ENCODE peak calls at places on chromosomes 13 and 19, in five cellular contexts. One of them, this sample, is unnamed.

GRCh38 chr13:92379371-92379770 is 847.2 kb upstream of the GPC6 start:
- DNase-seq in keratinocyte: no peak
- DNase-seq in A549: no peak
- DNase-seq in left ventricle myocardium inferior: no peak
- DNase-seq in body of pancreas: no peak
- DNase-seq in this sample: no peak

GRCh38 chr13:42812311-42812710 is 30.9 kb downstream of the FAM216B start:
- DNase-seq in left ventricle myocardium inferior: no peak
- DNase-seq in keratinocyte: no peak
- DNase-seq in A549: no peak
- DNase-seq in body of pancreas: no peak
- DNase-seq in this sample: peak; percentile 26

GRCh38 chr19:799076-799881 is 2.0 kb downstream of the PTBP1 start:
- DNase-seq in left ventricle myocardium inferior: no peak
- DNase-seq in keratinocyte: no peak
- DNase-seq in A549: no peak
- DNase-seq in body of pancreas: no peak
- DNase-seq in this sample: peak; percentile 59

GRCh38 chr19:42254083-42254849 is 662 bp downstream of the ERF start:
- DNase-seq in keratinocyte: no peak
- DNase-seq in A549: peak; percentile 92
- DNase-seq in left ventricle myocardium inferior: peak; percentile 79
- DNase-seq in body of pancreas: peak; percentile 77
- DNase-seq in this sample: peak; percentile 66

GRCh38 chr19:18049390-18049789 is 37.3 kb downstream of the IL12RB1 start:
- DNase-seq in body of pancreas: peak; percentile 75
- DNase-seq in left ventricle myocardium inferior: peak; percentile 96
- DNase-seq in A549: no peak
- DNase-seq in keratinocyte: no peak
- DNase-seq in this sample: no peak

GRCh38 chr13:76775031-76775740 is 111.0 kb downstream of the KCTD12 start:
- DNase-seq in left ventricle myocardium inferior: no peak
- DNase-seq in A549: no peak
- DNase-seq in keratinocyte: no peak
- DNase-seq in body of pancreas: no peak
- DNase-seq in this sample: peak; percentile 51

GRCh38 chr19:3262362-3262761 is 37.9 kb downstream of the CELF5 start:
- DNase-seq in keratinocyte: no peak
- DNase-seq in left ventricle myocardium inferior: no peak
- DNase-seq in body of pancreas: no peak
- DNase-seq in A549: no peak
- DNase-seq in this sample: no peak

GRCh38 chr19:14162871-14163297 is 26.5 kb upstream of the ASF1B start:
- DNase-seq in body of pancreas: no peak
- DNase-seq in left ventricle myocardium inferior: no peak
- DNase-seq in keratinocyte: no peak
- DNase-seq in A549: no peak
- DNase-seq in this sample: no peak

GRCh38 chr19:32599736-32600157 is 18.8 kb downstream of the PDCD5 start:
- DNase-seq in body of pancreas: peak; percentile 21
- DNase-seq in left ventricle myocardium inferior: no peak
- DNase-seq in keratinocyte: no peak
- DNase-seq in A549: peak; percentile 85
- DNase-seq in this sample: peak; percentile 63

GRCh38 chr13:79812070-79812850 is 331.3 kb downstream of the NDFIP2 start:
- DNase-seq in body of pancreas: no peak
- DNase-seq in left ventricle myocardium inferior: no peak
- DNase-seq in keratinocyte: no peak
- DNase-seq in A549: no peak
- DNase-seq in this sample: no peak

GRCh38 chr19:13825489-13826475 is 30.5 kb downstream of the ZSWIM4 start:
- DNase-seq in left ventricle myocardium inferior: no peak
- DNase-seq in body of pancreas: no peak
- DNase-seq in A549: peak; percentile 53
- DNase-seq in keratinocyte: no peak
- DNase-seq in this sample: no peak

GRCh38 chr19:21574607-21575006 is 69.2 kb downstream of the ZNF429 start:
- DNase-seq in A549: no peak
- DNase-seq in keratinocyte: no peak
- DNase-seq in left ventricle myocardium inferior: no peak
- DNase-seq in body of pancreas: no peak
- DNase-seq in this sample: no peak

GRCh38 chr13:113584870-113585671 is 518 bp downstream of the TFDP1 start:
- DNase-seq in body of pancreas: no peak
- DNase-seq in left ventricle myocardium inferior: no peak
- DNase-seq in keratinocyte: no peak
- DNase-seq in A549: peak; percentile 9
- DNase-seq in this sample: no peak

GRCh38 chr13:25165664-25166063 is 6.4 kb downstream of the AMER2 start:
- DNase-seq in A549: no peak
- DNase-seq in left ventricle myocardium inferior: no peak
- DNase-seq in keratinocyte: no peak
- DNase-seq in body of pancreas: no peak
- DNase-seq in this sample: no peak

GRCh38 chr13:41562083-41562482 is 104.7 kb downstream of the RGCC start:
- DNase-seq in left ventricle myocardium inferior: peak; percentile 82
- DNase-seq in keratinocyte: no peak
- DNase-seq in body of pancreas: no peak
- DNase-seq in A549: no peak
- DNase-seq in this sample: peak; percentile 90

GRCh38 chr19:10639836-10640235 is 14.3 kb upstream of the ILF3 start:
- DNase-seq in A549: no peak
- DNase-seq in keratinocyte: no peak
- DNase-seq in body of pancreas: no peak
- DNase-seq in left ventricle myocardium inferior: no peak
- DNase-seq in this sample: no peak

GRCh38 chr13:51805313-51805712 is 1.4 kb upstream of the DHRS12 start:
- DNase-seq in keratinocyte: no peak
- DNase-seq in left ventricle myocardium inferior: no peak
- DNase-seq in A549: no peak
- DNase-seq in body of pancreas: no peak
- DNase-seq in this sample: no peak

GRCh38 chr13:44801990-44802389 is 187.3 kb downstream of the NUFIP1 start:
- DNase-seq in A549: peak; percentile 25
- DNase-seq in left ventricle myocardium inferior: no peak
- DNase-seq in keratinocyte: no peak
- DNase-seq in body of pancreas: no peak
- DNase-seq in this sample: no peak

GRCh38 chr13:107209811-107210210 is 641.9 kb upstream of the ARGLU1 start:
- DNase-seq in left ventricle myocardium inferior: no peak
- DNase-seq in keratinocyte: no peak
- DNase-seq in A549: no peak
- DNase-seq in body of pancreas: no peak
- DNase-seq in this sample: peak; percentile 50

GRCh38 chr19:2255982-2256685 is at the start of gene JSRP1:
- DNase-seq in left ventricle myocardium inferior: no peak
- DNase-seq in body of pancreas: no peak
- DNase-seq in A549: no peak
- DNase-seq in keratinocyte: no peak
- DNase-seq in this sample: no peak

GRCh38 chr13:29782798-29783197 is 67.6 kb downstream of the UBL3 start:
- DNase-seq in A549: no peak
- DNase-seq in left ventricle myocardium inferior: no peak
- DNase-seq in body of pancreas: no peak
- DNase-seq in keratinocyte: no peak
- DNase-seq in this sample: no peak

GRCh38 chr13:64753606-64754005 is 2476.5 kb downstream of the PCDH9 start:
- DNase-seq in left ventricle myocardium inferior: no peak
- DNase-seq in A549: no peak
- DNase-seq in body of pancreas: no peak
- DNase-seq in keratinocyte: no peak
- DNase-seq in this sample: peak; percentile 10

GRCh38 chr13:45623516-45624090 is 8.1 kb upstream of the ERICH6B start:
- DNase-seq in A549: peak; percentile 27
- DNase-seq in body of pancreas: no peak
- DNase-seq in keratinocyte: no peak
- DNase-seq in left ventricle myocardium inferior: no peak
- DNase-seq in this sample: peak; percentile 29

GRCh38 chr19:4671182-4671851 is 1.2 kb upstream of the MYDGF start:
- DNase-seq in A549: peak; percentile 37
- DNase-seq in left ventricle myocardium inferior: no peak
- DNase-seq in body of pancreas: no peak
- DNase-seq in keratinocyte: no peak
- DNase-seq in this sample: no peak

GRCh38 chr13:98014766-98015165 is 61.3 kb downstream of the IPO5 start:
- DNase-seq in body of pancreas: no peak
- DNase-seq in keratinocyte: no peak
- DNase-seq in left ventricle myocardium inferior: no peak
- DNase-seq in A549: no peak
- DNase-seq in this sample: peak; percentile 84

GRCh38 chr13:102310691-102311432 is 91.0 kb downstream of the FGF14 start:
- DNase-seq in A549: no peak
- DNase-seq in keratinocyte: no peak
- DNase-seq in left ventricle myocardium inferior: peak; percentile 54
- DNase-seq in body of pancreas: no peak
- DNase-seq in this sample: no peak

GRCh38 chr19:4066682-4067395 is at the start of gene ZBTB7A:
- DNase-seq in A549: peak; percentile 83
- DNase-seq in body of pancreas: peak; percentile 82
- DNase-seq in left ventricle myocardium inferior: peak; percentile 87
- DNase-seq in keratinocyte: no peak
- DNase-seq in this sample: peak; percentile 92

GRCh38 chr13:108315955-108316354 is 46.4 kb downstream of the TNFSF13B start:
- DNase-seq in left ventricle myocardium inferior: no peak
- DNase-seq in keratinocyte: no peak
- DNase-seq in body of pancreas: no peak
- DNase-seq in A549: no peak
- DNase-seq in this sample: no peak

GRCh38 chr19:588093-588742 is 1.5 kb upstream of the HCN2 start:
- DNase-seq in keratinocyte: no peak
- DNase-seq in body of pancreas: peak; percentile 50
- DNase-seq in A549: peak; percentile 92
- DNase-seq in left ventricle myocardium inferior: peak; percentile 79
- DNase-seq in this sample: peak; percentile 86

DNA sequence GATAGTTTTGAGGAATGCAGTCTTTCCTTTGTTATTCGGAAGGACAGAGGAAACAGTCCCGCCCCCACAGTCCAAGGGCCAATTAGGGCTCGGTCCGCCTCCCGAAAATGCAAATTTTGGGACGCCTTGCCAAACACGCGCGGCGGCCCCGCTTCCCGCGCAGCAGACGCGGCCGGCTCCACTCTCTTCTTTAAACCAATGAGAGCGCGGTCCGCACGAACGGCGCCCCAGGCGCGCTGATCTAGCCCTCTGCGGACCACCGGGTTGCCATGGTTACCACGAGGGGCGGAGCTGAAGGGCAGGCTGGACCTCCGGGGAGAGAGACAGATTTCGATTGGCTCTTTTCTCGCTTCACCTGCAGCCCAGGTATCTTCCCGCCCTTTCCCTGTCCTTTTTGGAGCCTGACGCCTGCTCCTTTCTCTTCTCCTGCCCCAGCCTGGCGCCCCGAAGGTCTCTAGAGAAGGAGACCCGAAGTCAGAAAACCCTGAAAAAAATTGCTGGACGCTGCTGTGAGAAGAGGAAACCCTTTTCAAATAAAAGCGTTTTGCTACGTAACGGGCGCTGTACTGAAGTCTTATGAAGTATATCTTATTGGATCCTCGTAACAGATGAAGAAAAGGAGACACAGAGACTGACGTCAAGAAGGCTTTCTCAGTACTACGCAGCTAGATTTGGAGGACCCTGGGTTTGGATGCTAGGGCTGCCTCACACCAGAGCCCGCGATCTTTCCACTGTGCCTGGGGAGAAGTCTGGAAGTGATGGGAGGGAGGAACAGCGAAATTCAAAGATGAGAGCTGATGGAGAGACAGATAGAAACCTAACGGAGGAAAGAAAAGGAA is 2.0 kb downstream of the PTH2 start:
- DNase-seq in keratinocyte: no peak
- DNase-seq in A549: no peak
- DNase-seq in left ventricle myocardium inferior: peak; percentile 71
- DNase-seq in body of pancreas: peak; percentile 61
- DNase-seq in this sample: peak; percentile 87
- H3K4me1 ChIP-seq in keratinocyte: no peaks in the 10 kb centered on the region
- H3K4me1 ChIP-seq in A549: peaks cover 21% of the 10 kb centered on the region
- H3K4me1 ChIP-seq in left ventricle myocardium inferior: peaks cover 39% of the 10 kb centered on the region
- H3K4me1 ChIP-seq in body of pancreas: peaks cover 24% of the 10 kb centered on the region
- H3K4me1 ChIP-seq in this sample: peaks cover 15% of the 10 kb centered on the region

DNA sequence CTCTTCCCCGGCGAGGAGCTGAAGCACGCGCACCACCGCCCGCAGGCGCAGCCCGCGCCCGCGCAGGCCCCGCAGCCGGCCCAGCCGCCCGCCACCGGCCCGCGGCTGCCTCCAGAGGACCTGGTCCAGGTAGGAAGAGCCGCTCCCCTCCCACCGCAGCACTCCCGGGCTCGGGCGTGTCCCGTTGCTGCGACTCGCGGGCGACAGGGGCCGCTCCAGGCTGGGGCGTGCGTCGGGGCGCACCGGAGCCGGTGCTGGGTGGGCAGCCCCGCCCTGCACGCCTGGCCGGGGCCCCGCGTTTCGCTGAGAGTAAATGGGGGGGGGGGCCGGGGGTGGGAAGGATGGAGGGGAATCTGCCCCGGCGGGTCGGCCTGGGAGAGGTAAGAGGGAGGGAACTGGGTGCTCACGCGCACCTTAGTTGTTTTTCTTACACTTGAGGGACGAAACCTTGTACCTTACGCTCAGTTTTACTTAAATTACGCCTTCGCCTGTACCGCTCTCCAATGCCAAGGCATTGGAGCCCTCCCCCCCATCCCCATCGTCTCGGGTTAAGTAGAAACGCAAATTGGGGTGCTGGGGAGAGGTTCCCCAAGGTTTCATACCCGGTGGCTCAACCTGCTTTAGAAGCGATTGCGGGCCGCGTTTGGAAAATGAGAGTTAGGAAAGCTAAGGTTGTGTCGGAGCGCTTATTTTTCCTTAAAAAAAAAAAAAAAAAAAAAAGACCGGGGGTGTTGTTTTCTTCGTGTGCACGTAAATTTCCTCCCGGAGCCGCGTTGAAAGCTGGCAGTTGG is 850 bp downstream of the KLF5 start:
- DNase-seq in A549: no peak
- DNase-seq in body of pancreas: peak; percentile 82
- DNase-seq in left ventricle myocardium inferior: peak; percentile 51
- DNase-seq in keratinocyte: no peak
- DNase-seq in this sample: peak; percentile 69
- H3K27ac ChIP-seq in A549: peak overlapping the region; percentile 93
- H3K27ac ChIP-seq in body of pancreas: peak overlapping the region; percentile 86
- H3K27ac ChIP-seq in left ventricle myocardium inferior: peak overlapping the region; percentile 69
- H3K27ac ChIP-seq in keratinocyte: peak overlapping the region; percentile 97
- H3K27ac ChIP-seq in this sample: no peak overlapping the region

GRCh38 chr13:110445183-110445582 is 116.3 kb downstream of the RAB20 start:
- DNase-seq in keratinocyte: no peak
- DNase-seq in left ventricle myocardium inferior: no peak
- DNase-seq in A549: no peak
- DNase-seq in body of pancreas: no peak
- DNase-seq in this sample: peak; percentile 18
- H3K4me3 ChIP-seq in keratinocyte: no peak overlapping the region
- H3K4me3 ChIP-seq in left ventricle myocardium inferior: no peak overlapping the region
- H3K4me3 ChIP-seq in A549: no peak overlapping the region
- H3K4me3 ChIP-seq in body of pancreas: no peak overlapping the region
- H3K4me3 ChIP-seq in this sample: no peak overlapping the region

DNA sequence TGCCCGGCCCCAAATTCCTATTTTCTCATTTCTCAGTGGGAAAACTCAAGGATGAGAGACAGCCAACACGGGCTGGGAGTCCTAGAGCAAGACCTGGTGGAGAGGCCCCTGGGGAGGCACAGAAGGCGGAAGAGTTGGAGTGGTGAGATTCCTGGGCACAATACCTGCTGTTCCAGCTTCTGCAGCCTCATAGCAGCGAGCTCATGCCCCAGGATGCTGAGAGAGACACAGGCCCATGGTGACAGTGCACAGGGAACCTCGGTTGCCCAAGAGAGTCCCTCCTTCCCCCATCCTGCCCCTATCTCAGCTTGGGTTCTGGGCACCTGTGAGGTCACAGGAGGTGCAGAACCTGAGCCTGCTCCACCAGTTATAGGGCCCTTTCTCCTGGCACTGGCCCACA is 1.4 kb downstream of the TULP2 start:
- DNase-seq in left ventricle myocardium inferior: no peak
- DNase-seq in body of pancreas: no peak
- DNase-seq in keratinocyte: no peak
- DNase-seq in A549: no peak
- DNase-seq in this sample: no peak
- H3K4me1 ChIP-seq in left ventricle myocardium inferior: peaks cover 46% of the 10 kb centered on the region
- H3K4me1 ChIP-seq in body of pancreas: peaks cover 17% of the 10 kb centered on the region
- H3K4me1 ChIP-seq in keratinocyte: peaks cover 6% of the 10 kb centered on the region
- H3K4me1 ChIP-seq in A549: peaks cover 16% of the 10 kb centered on the region
- H3K4me1 ChIP-seq in this sample: peaks cover 6% of the 10 kb centered on the region

This sample was measured in cardiac muscle cell.